ENCODE peak calls at places on chromosomes 6 and 20, in four cellular contexts. L is HEK293T, H is HepG2, X is K562. P is an unnamed sample.

GRCh38 chr6:38133932-38134703 is 314.6 kb downstream of the ZFAND3 start:
- DNase-seq in L (no peak), H (no peak), X (no peak), P (no peak)

GRCh38 chr6:165811512-165811911 is 148.5 kb upstream of the PDE10A start:
- DNase-seq in L (no peak), H (no peak), X (no peak), P (no peak)

GRCh38 chr20:17556842-17557674 is 12.8 kb upstream of the DSTN start:
- DNase-seq in L (no peak), H (no peak), X (peak), P (no peak)

GRCh38 chr20:63896136-63896890 is 1.4 kb downstream of the DNAJC5 start:
- DNase-seq in L (no peak), H (peak), X (peak), P (no peak)

GRCh38 chr20:52593634-52594033 is 378.5 kb upstream of the TSHZ2 start:
- DNase-seq in L (no peak), H (no peak), X (no peak), P (no peak)

GRCh38 chr20:407097-407952 is 774 bp upstream of the RBCK1 start:
- DNase-seq in L (peak), H (peak), X (peak), P (peak)

GRCh38 chr6:104995989-104996617 is 39.2 kb downstream of the LIN28B start:
- DNase-seq in L (no peak), H (no peak), X (peak), P (no peak)

GRCh38 chr20:21665687-21666446 is 39.6 kb upstream of the PAX1 start:
- DNase-seq in L (no peak), H (no peak), X (no peak), P (no peak)

GRCh38 chr6:78611886-78612480 is 255.4 kb upstream of the IRAK1BP1 start:
- DNase-seq in L (peak), H (peak), X (peak), P (no peak)

GRCh38 chr6:53335224-53335994 is 13.3 kb downstream of the ELOVL5 start:
- DNase-seq in L (no peak), H (no peak), X (no peak), P (no peak)

GRCh38 chr6:184161-184695 is 108.1 kb upstream of the DUSP22 start:
- DNase-seq in L (no peak), H (no peak), X (no peak), P (no peak)

GRCh38 chr6:131843768-131844167 is 35.9 kb downstream of the ENPP1 start:
- DNase-seq in L (no peak), H (no peak), X (no peak), P (no peak)

GRCh38 chr20:62855120-62855519 is 6.5 kb downstream of the TCFL5 start:
- DNase-seq in L (no peak), H (no peak), X (no peak), P (no peak)

GRCh38 chr6:27866370-27867050 is 45.7 kb downstream of the OR2B2 start:
- DNase-seq in L (no peak), H (peak), X (peak), P (no peak)

GRCh38 chr6:5425267-5425666 is 164.0 kb downstream of the FARS2 start:
- DNase-seq in L (no peak), H (no peak), X (no peak), P (no peak)

GRCh38 chr6:14775528-14775927 is 470.3 kb upstream of the JARID2 start:
- DNase-seq in L (no peak), H (no peak), X (no peak), P (no peak)

GRCh38 chr6:21033575-21034026 is 499.3 kb downstream of the CDKAL1 start:
- DNase-seq in L (no peak), H (no peak), X (no peak), P (no peak)

GRCh38 chr20:51497542-51498467 is 44.7 kb downstream of the NFATC2 start:
- DNase-seq in L (no peak), H (no peak), X (no peak), P (no peak)

GRCh38 chr6:137736048-137736846 is 130.8 kb upstream of the TNFAIP3 start:
- DNase-seq in L (no peak), H (no peak), X (no peak), P (no peak)

GRCh38 chr6:30880563-30881252 is 3.6 kb upstream of the DDR1 start:
- DNase-seq in L (no peak), H (no peak), X (no peak), P (peak)

GRCh38 chr6:107822154-107823046 is 1.7 kb downstream of the SCML4 start:
- DNase-seq in L (no peak), H (no peak), X (no peak), P (no peak)

GRCh38 chr20:8155229-8155628 is 23.2 kb downstream of the PLCB1 start:
- DNase-seq in L (no peak), H (peak), X (no peak), P (no peak)
- TF ChIP-seq ELF4 in L (no peak), H (no peak), X (no peak), P (no peak)

GRCh38 chr20:41004561-41005360 is 23.9 kb upstream of the TOP1 start:
- DNase-seq in L (no peak), H (no peak), X (no peak), P (no peak)
- TF ChIP-seq ELF4 in L (no peak), H (no peak), X (no peak), P (no peak)

GRCh38 chr20:46784450-46785127 is 75.1 kb downstream of the SLC2A10 start:
- DNase-seq in L (no peak), H (peak), X (no peak), P (no peak)
- TF ChIP-seq ELF4 in L (no peak), H (no peak), X (no peak), P (no peak)

GRCh38 chr20:13006825-13007224 is 1.9 kb upstream of the SPTLC3 start:
- DNase-seq in L (no peak), H (no peak), X (no peak), P (no peak)
- TF ChIP-seq ELF4 in L (no peak), H (no peak), X (no peak), P (no peak)

GRCh38 chr6:25193147-25193864 is 85.9 kb upstream of the CARMIL1 start:
- DNase-seq in L (no peak), H (no peak), X (no peak), P (no peak)
- TF ChIP-seq ELF4 in L (no peak), H (no peak), X (no peak), P (no peak)

DNA sequence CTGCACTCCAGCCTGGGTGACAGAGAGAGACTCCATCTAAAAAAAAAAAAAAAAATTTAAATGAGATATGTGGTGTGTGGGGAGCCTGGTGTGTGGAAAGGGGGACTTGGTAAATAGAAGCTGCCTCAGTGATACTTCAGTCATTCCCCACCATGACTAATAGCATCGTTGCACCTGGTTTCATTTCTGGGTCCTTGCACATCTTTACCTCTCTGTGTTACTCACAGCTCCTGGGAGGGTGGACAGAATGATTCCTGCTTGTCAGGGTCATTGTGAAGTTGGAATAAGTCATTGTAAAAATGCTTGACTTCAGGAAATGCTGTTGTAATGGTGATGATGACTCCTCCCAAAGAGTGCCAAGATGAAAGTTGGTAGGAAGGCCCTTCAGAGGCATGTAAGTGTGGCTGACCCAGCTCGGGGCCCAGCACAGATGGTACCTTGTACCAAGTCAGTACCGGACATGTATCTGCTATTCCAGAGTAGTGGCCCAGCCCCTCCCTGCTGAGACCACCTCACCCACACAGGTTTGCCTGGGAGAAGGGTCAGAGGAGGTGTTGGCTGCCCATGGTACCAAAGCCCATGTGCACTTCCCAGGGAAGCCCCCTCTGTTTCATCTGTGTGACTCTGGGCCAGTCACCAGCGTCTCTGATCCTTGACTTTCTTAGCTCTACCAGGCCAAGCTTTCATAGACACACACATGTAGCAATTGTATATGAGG is 48.4 kb downstream of the PLAGL2 start:
- DNase-seq in L (no peak), H (no peak), X (no peak), P (no peak)
- TF ChIP-seq ELF4 in L (no peak), H (no peak), X (no peak), P (no peak)

GRCh38 chr6:167550936-167551633 is 226.2 kb downstream of the TTLL2 start:
- DNase-seq in L (no peak), H (no peak), X (no peak), P (no peak)
- TF ChIP-seq ELF4 in L (no peak), H (no peak), X (no peak), P (no peak)

GRCh38 chr20:45094201-45094600 is 6.7 kb downstream of the KCNS1 start:
- DNase-seq in L (no peak), H (no peak), X (no peak), P (no peak)

GRCh38 chr20:45094864-45095574 is 5.9 kb downstream of the KCNS1 start:
- DNase-seq in L (no peak), H (no peak), X (no peak), P (no peak)

GRCh38 chr20:45097485-45098095 is 3.3 kb downstream of the KCNS1 start:
- DNase-seq in L (no peak), H (no peak), X (no peak), P (peak)

GRCh38 chr20:45096781-45097180 is 4.1 kb downstream of the KCNS1 start:
- DNase-seq in L (no peak), H (no peak), X (no peak), P (no peak)

DNA sequence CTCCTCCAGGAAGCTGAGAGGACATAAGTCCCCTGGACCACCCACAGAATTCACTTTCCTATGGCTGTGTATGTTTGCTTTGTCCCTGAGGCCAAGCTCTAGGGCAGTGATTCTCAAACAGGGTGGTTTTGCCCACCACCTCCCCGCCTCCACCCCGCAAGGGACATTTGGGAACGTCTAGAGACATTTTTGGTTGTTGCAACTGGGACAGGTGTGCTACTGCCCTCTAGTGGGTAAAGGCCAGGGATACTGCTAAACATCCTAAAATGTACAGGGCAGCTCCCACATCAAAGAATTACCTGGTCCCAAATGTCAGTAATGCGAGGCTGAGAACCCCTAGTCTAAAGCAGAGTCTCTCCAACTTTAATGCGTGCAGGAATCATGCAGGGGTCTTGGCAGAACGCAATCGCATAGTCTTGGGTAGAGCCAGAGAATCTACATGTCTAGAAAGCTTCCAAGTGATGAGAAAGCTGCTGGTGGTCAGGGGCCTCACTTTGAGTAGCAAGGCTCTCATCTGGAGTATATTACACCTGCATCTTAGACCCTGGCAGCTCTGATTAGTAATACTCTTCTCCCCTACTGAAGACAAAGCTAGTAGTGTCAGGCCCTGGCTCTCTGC is 5.1 kb downstream of the KCNS1 start:
- DNase-seq in L (peak), H (peak), X (peak), P (peak)
- TF ChIP-seq ELF4 in L (no peak), H (no peak), X (no peak), P (no peak)

GRCh38 chr6:7557652-7558051 is 16.2 kb downstream of the DSP start:
- DNase-seq in L (no peak), H (no peak), X (no peak), P (no peak)

GRCh38 chr6:7562769-7563168 is 21.3 kb downstream of the DSP start:
- DNase-seq in L (no peak), H (no peak), X (no peak), P (no peak)

GRCh38 chr6:7559196-7559595 is 17.7 kb downstream of the DSP start:
- DNase-seq in L (no peak), H (no peak), X (no peak), P (no peak)

GRCh38 chr6:7561153-7561964 is 19.9 kb downstream of the DSP start:
- DNase-seq in L (no peak), H (peak), X (peak), P (no peak)

DNA sequence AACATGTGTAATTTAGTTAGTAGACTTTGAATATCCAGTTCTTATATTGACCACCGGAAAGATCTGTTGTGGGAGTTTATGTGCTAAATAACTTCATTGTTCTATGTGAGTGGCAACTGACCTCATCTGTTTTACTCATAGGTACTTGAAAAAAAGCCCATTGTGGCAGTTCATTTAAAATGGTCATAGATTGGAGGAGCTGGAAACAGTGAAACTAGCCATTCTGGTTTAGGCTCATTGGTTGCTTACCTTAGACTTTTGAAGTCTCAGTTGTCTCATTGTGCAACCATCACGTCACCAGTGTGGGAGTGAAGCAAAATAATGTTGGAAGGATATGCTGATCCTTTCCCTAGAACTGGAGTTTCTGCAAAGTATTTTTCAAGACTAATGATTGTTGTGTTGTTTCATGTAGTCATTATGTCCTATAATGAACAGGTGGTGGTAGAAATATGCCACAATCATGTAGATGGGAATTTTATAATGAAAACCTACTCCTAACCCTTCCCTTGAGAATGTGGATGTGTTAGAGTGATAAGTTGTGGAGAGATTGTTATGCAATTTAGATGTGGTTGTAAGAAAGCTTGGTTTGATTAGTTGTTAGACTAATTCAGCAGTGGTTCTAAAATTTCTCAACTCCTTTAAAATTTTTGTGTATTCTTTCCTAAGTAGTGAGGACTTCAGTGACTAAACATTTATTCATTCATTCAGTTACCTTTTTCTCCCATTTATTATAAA is 18.3 kb downstream of the DSP start:
- DNase-seq in L (no peak), H (peak), X (no peak), P (no peak)
- TF ChIP-seq ELF4 in L (no peak), H (no peak), X (no peak), P (no peak)

GRCh38 chr6:151478670-151479069 is 15.1 kb upstream of the CCDC170 start:
- DNase-seq in L (no peak), H (no peak), X (no peak), P (no peak)

GRCh38 chr6:151481752-151482151 is 12.1 kb upstream of the CCDC170 start:
- DNase-seq in L (no peak), H (no peak), X (no peak), P (no peak)

GRCh38 chr6:151485616-151486015 is 8.2 kb upstream of the CCDC170 start:
- DNase-seq in L (no peak), H (no peak), X (no peak), P (no peak)

GRCh38 chr6:151483968-151484367 is 9.8 kb upstream of the CCDC170 start:
- DNase-seq in L (no peak), H (peak), X (no peak), P (no peak)

DNA sequence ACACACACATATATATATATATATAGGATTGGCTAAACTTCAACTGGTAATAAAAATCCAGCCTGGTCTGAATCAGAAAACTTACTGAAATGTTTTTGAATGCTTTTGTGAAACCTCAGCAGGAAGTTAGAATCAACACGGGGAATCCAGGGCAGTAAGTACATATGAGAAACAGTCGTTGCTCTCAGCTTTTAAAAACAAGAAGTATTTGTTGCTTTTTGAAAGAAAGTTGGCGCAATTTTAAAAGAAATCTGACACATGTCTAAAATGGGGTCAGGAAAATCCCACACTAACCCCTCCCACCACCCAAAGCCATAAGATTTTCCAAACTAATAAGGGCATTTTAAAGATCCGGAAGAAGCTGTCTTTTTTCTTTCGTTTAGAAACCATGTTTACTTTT is 11.5 kb upstream of the CCDC170 start:
- DNase-seq in L (no peak), H (no peak), X (no peak), P (no peak)
- TF ChIP-seq ELF4 in L (no peak), H (no peak), X (no peak), P (no peak)